ENCODE peak calls at places on chromosomes 12 and 14, in four cellular contexts. F is cardiac muscle cell, D is GM23248, R is neural progenitor cell. N is an unnamed sample.

GRCh38 chr12:69095765-69096477 is 143.4 kb upstream of the CPSF6 start:
- DNase-seq in R (no peak), F (peak; percentile 48), D (no peak), N (no peak)

GRCh38 chr12:15670756-15671155 is 118.4 kb downstream of the EPS8 start:
- DNase-seq in D (no peak), R (no peak), F (no peak), N (no peak)

GRCh38 chr12:28974166-28974565 is 174.9 kb upstream of the FAR2 start:
- DNase-seq in D (peak; percentile 33), R (no peak), F (no peak), N (no peak)

GRCh38 chr12:107385518-107385917 is 292.2 kb upstream of the CRY1 start:
- DNase-seq in D (peak; percentile 42), F (peak; percentile 10), R (no peak), N (no peak)

GRCh38 chr14:80164991-80165390 is 46.3 kb downstream of the DIO2 start:
- DNase-seq in R (no peak), D (peak; percentile 67), F (no peak), N (no peak)

GRCh38 chr12:15714256-15714655 is 74.9 kb downstream of the EPS8 start:
- DNase-seq in R (no peak), D (no peak), F (no peak), N (no peak)

GRCh38 chr12:62537544-62537943 is 70.9 kb downstream of the MON2 start:
- DNase-seq in R (no peak), F (peak; percentile 96), D (peak; percentile 62), N (peak; percentile 19)

GRCh38 chr12:79174656-79175055 is 310.1 kb downstream of the SYT1 start:
- DNase-seq in R (no peak), D (peak; percentile 79), F (peak; percentile 73), N (peak; percentile 5)

GRCh38 chr14:60561845-60562746 is 53.1 kb downstream of the SIX6 start:
- DNase-seq in D (peak; percentile 93), R (peak; percentile 91), F (peak; percentile 81), N (peak; percentile 28)

GRCh38 chr12:127899981-127900380 is 367.0 kb upstream of the TMEM132C start:
- DNase-seq in D (no peak), R (no peak), F (no peak), N (no peak)

GRCh38 chr12:103495158-103495782 is 498 bp downstream of the C12orf42 start:
- DNase-seq in F (no peak), D (no peak), R (peak; percentile 89), N (no peak)

GRCh38 chr12:13277278-13277677 is 80.8 kb downstream of the EMP1 start:
- DNase-seq in F (no peak), D (no peak), R (no peak), N (no peak)

GRCh38 chr12:56541610-56542009 is 20.0 kb downstream of the RBMS2 start:
- DNase-seq in D (no peak), F (no peak), R (no peak), N (no peak)

GRCh38 chr12:46446645-46447044 is 74.1 kb upstream of the SLC38A2 start:
- DNase-seq in F (peak; percentile 50), R (no peak), D (no peak), N (no peak)

GRCh38 chr14:53226553-53226952 is 73.4 kb upstream of the DDHD1 start:
- DNase-seq in F (peak; percentile 85), D (no peak), R (no peak), N (no peak)

GRCh38 chr12:31369712-31370521 is 44.0 kb upstream of the SINHCAF start:
- DNase-seq in F (peak; percentile 87), R (peak; percentile 78), D (peak; percentile 75), N (peak; percentile 69)
- H3K4me3 ChIP-seq in F (no peak overlapping the region), R (peak overlapping the region; percentile 38), D (peak overlapping the region; percentile 56), N (no peak overlapping the region)

DNA sequence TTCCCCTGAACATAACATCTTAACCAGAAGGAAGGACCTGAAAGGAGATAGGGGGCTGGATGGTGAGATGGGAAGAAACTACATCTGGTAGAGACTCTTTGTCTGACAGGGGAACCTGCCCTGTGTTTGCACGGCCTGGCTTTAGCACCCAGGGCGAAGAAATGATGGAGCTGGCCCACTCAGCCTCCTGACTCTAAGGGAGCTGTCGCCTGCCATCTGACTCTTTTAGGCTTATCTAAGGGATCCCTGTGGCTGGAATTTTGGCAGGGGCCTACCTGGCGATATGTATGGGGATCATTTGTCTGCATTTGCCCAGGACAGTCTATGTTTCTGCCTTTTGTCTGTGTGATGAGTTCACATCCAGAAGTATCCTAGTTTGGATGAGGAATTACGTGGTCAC is 15.6 kb upstream of the CACNA2D4 start:
- DNase-seq in F (no peak), R (no peak), D (no peak), N (no peak)
- H3K4me1 ChIP-seq in F (no peaks in the 10 kb centered on the region), R (peaks cover 15% of the 10 kb centered on the region), D (no peaks in the 10 kb centered on the region), N (no peaks in the 10 kb centered on the region)

DNA sequence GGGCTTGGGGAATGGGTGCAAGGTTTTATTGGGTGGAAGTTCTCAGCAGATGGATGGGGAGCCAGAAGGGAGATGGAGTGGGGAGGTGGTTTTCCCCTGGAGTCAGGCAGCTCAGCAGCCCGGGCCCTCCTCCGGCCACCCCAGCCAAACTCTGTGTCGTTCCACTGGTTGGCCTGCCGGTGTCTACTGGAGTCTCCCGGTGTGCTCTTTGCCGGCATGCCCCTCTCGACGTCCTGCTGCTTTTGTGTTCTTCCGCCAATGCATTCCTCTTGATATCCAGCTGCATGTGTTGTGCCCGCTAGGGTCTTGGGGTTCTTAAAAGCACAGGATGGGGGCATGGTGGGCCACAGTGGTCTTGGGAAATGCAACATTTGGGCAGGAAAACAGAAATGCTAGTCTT is 72.8 kb downstream of the SEC23A start:
- DNase-seq in F (no peak), R (no peak), D (no peak), N (no peak)
- H3K27me3 ChIP-seq in F (no peaks in the 10 kb centered on the region), R (no peaks in the 10 kb centered on the region), D (no peaks in the 10 kb centered on the region), N (no peaks in the 10 kb centered on the region)

GRCh38 chr12:95956557-95957145 is 13.5 kb downstream of the AMDHD1 start:
- DNase-seq in F (no peak), D (no peak), R (peak; percentile 81), N (no peak)
- H3K4me3 ChIP-seq in F (no peak overlapping the region), D (no peak overlapping the region), R (no peak overlapping the region), N (no peak overlapping the region)

DNA sequence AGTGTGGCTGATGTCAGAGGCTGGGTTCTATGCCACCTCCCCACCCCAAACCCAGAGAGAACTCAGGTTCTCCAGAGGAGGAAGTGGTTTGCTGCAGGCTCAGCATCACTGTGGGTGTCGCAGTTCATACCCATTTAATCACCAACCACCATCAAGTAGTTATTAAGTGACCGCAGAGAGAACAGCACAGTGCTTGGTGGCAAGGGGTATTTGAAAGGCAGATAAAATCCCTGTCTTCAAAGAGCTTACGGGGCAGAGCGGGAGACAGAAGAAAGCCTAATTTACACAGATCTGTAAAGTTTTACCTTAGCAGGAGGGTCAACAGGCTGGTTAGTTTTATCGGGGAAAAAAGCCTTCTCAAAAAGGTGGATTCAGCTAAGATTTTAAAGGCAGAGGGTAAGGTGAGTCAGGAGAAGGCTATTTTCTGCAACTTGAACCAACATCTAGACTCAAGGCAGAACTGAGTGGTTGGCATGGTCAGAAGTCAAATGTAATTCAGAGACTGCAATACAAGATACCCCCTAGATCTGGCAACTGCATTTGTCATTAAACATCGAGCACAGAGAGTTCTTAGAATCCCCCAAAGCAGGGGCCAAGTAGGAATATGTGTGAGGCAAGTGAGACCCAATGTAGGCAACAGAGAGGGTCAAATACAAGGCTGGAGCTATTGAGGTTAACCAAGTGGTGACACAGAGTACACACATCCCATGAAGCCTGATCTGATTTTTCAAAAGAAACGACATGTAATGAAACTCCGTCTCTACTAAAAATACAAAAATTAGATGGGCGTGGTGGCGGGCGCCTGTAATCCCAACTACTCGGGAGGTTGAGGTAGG is 13.2 kb downstream of the PXN start:
- DNase-seq in R (no peak), D (no peak), F (no peak), N (peak; percentile 58)
- H3K4me1 ChIP-seq in R (no peaks in the 10 kb centered on the region), D (peaks cover 86% of the 10 kb centered on the region), F (peaks cover 23% of the 10 kb centered on the region), N (no peaks in the 10 kb centered on the region)

DNA sequence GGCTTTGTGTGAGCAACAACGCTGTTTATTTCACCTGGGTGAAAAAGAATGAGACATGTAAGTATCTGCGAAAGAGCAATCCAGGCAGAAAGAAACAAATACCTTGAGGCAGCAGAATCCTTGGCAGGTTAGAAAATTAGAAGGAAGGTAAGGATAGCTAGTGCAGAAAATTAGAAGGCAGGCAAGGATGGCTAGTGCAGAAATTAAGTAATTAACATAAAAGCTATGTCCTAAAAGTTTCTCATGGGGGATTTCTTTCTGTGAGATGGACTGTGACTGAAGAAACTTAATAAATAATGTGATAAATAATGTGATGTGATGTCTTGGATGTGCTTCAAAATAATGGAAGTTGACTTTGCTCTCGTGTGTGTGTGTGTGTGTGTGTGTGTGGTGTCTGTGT is 9.9 kb upstream of the TRIP11 start:
- DNase-seq in R (no peak), F (no peak), D (no peak), N (no peak)
- H3K27me3 ChIP-seq in R (no peaks in the 10 kb centered on the region), F (no peaks in the 10 kb centered on the region), D (no peaks in the 10 kb centered on the region), N (no peaks in the 10 kb centered on the region)